ENCODE peak calls at places on chromosome 3, in five cellular contexts. H is WTC11, S is HepG2, Z is K562, K is GM12878. B is an unnamed sample.

GRCh38 chr3:118089563-118089962 is 945.1 kb downstream of the IGSF11 start:
- DNase-seq in H (no peak), S (no peak), Z (no peak), K (no peak), B (no peak)

GRCh38 chr3:20061331-20061730 is 21.1 kb downstream of the KAT2B start:
- DNase-seq in H (no peak), S (no peak), Z (no peak), K (no peak), B (no peak)

GRCh38 chr3:54570008-54570407 is 357.9 kb downstream of the LRTM1 start:
- DNase-seq in H (no peak), S (no peak), Z (no peak), K (no peak), B (no peak)

GRCh38 chr3:39141211-39141995 is 12.0 kb downstream of the CSRNP1 start:
- DNase-seq in H (no peak), S (no peak), Z (peak; percentile 34), K (no peak), B (no peak)

GRCh38 chr3:3778641-3779270 is 20.5 kb upstream of the LRRN1 start:
- DNase-seq in H (no peak), S (no peak), Z (no peak), K (no peak), B (no peak)

GRCh38 chr3:87370007-87370406 is 93.6 kb upstream of the POU1F1 start:
- DNase-seq in H (no peak), S (no peak), Z (no peak), K (no peak), B (no peak)

GRCh38 chr3:88596451-88596850 is 446.7 kb downstream of the C3orf38 start:
- DNase-seq in H (no peak), S (no peak), Z (no peak), K (no peak), B (no peak)

GRCh38 chr3:149235599-149236424 is 14.2 kb upstream of the CP start:
- DNase-seq in H (no peak), S (peak; percentile 48), Z (no peak), K (no peak), B (no peak)

GRCh38 chr3:61559108-61559731 is 2.2 kb upstream of the PTPRG start:
- DNase-seq in H (no peak), S (no peak), Z (no peak), K (no peak), B (no peak)

GRCh38 chr3:32018723-32019564 is 37.4 kb downstream of the ZNF860 start:
- DNase-seq in H (no peak), S (peak; percentile 52), Z (peak; percentile 52), K (no peak), B (no peak)

GRCh38 chr3:141393151-141394076 is 25.1 kb downstream of the ZBTB38 start:
- DNase-seq in H (peak; percentile 61), S (no peak), Z (no peak), K (no peak), B (no peak)

GRCh38 chr3:47020311-47020710 is 40.8 kb downstream of the NBEAL2 start:
- DNase-seq in H (no peak), S (no peak), Z (no peak), K (no peak), B (no peak)

GRCh38 chr3:69200384-69201068 is 78.1 kb upstream of the LMOD3 start:
- DNase-seq in H (no peak), S (peak; percentile 88), Z (peak; percentile 47), K (no peak), B (no peak)

GRCh38 chr3:111963424-111963823 is 15.4 kb upstream of the ABHD10 start:
- DNase-seq in H (no peak), S (no peak), Z (no peak), K (no peak), B (no peak)

GRCh38 chr3:45590256-45590655 is 4.3 kb upstream of the LIMD1 start:
- DNase-seq in H (no peak), S (no peak), Z (no peak), K (no peak), B (no peak)

GRCh38 chr3:21049368-21050062 is 701.5 kb downstream of the ZNF385D start:
- DNase-seq in H (no peak), S (no peak), Z (no peak), K (no peak), B (no peak)

GRCh38 chr3:48695113-48695753 is 9.5 kb upstream of the NCKIPSD start:
- DNase-seq in H (peak; percentile 80), S (no peak), Z (no peak), K (no peak), B (peak; percentile 82)

GRCh38 chr3:187913617-187914033 is 168.4 kb upstream of the BCL6 start:
- DNase-seq in H (no peak), S (no peak), Z (no peak), K (no peak), B (no peak)

GRCh38 chr3:157499342-157499963 is 3.8 kb downstream of the VEPH1 start:
- DNase-seq in H (peak; percentile 91), S (peak; percentile 61), Z (no peak), K (no peak), B (peak; percentile 83)

GRCh38 chr3:30292192-30292893 is 314.1 kb upstream of the TGFBR2 start:
- DNase-seq in H (no peak), S (peak; percentile 65), Z (no peak), K (no peak), B (no peak)

GRCh38 chr3:177523991-177524438 is 326.7 kb upstream of the TBL1XR1 start:
- DNase-seq in H (no peak), S (peak; percentile 88), Z (no peak), K (no peak), B (no peak)

GRCh38 chr3:70488131-70488530 is 175.7 kb upstream of the MDFIC2 start:
- DNase-seq in H (no peak), S (no peak), Z (no peak), K (no peak), B (no peak)

GRCh38 chr3:142844339-142844977 is 44.4 kb downstream of the PCOLCE2 start:
- DNase-seq in H (no peak), S (peak; percentile 16), Z (peak; percentile 60), K (no peak), B (no peak)

GRCh38 chr3:116569611-116570010 is 124.3 kb upstream of the LSAMP start:
- DNase-seq in H (no peak), S (no peak), Z (no peak), K (no peak), B (no peak)

GRCh38 chr3:177928156-177928555 is 608.1 kb upstream of the KCNMB2 start:
- DNase-seq in H (no peak), S (no peak), Z (no peak), K (no peak), B (no peak)

GRCh38 chr3:17399586-17399985 is 342.8 kb downstream of the TBC1D5 start:
- DNase-seq in H (no peak), S (no peak), Z (no peak), K (peak; percentile 26), B (no peak)

GRCh38 chr3:149959443-149959842 is 11.3 kb downstream of the PFN2 start:
- DNase-seq in H (no peak), S (no peak), Z (no peak), K (no peak), B (no peak)

GRCh38 chr3:66803206-66803605 is 194.9 kb upstream of the KBTBD8 start:
- DNase-seq in H (no peak), S (no peak), Z (no peak), K (no peak), B (no peak)
- TF ChIP-seq ATF2 in H (no peak), S (no peak), Z (no peak), K (no peak), B (no peak)

GRCh38 chr3:50587806-50588758 is 18.8 kb downstream of the HEMK1 start:
- DNase-seq in H (no peak), S (peak; percentile 57), Z (no peak), K (peak; percentile 32), B (no peak)
- TF ChIP-seq ATF2 in H (no peak), S (no peak), Z (no peak), K (no peak), B (no peak)

DNA sequence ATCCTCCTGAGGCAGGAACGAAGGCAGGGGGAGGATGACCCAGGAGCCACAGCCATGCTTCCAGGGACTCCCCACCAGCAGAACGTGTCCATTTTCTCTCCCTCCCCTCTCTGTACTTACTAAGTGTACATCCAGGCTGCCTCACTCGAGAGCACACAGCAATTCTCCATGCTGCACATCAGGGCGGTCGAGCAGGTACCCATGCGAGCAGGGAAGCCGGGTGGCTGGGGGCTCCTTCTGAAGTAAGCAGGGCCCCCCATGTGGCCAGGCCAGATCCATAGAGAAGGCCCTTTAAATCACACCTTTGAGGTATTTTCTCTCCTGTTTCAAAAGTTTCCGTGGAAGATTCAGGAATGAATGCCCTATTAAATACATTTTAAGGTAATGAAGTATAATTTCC is 41.2 kb upstream of the SLC6A11 start:
- DNase-seq in H (no peak), S (no peak), Z (no peak), K (no peak), B (peak; percentile 14)
- TF ChIP-seq ATF2 in H (no peak), S (no peak), Z (no peak), K (no peak), B (no peak)

GRCh38 chr3:175399156-175399840 is 540.2 kb downstream of the NAALADL2 start:
- DNase-seq in H (no peak), S (no peak), Z (no peak), K (no peak), B (no peak)
- TF ChIP-seq ATF2 in H (no peak), S (no peak), Z (no peak), K (no peak), B (no peak)

GRCh38 chr3:110932515-110933095 is 139.0 kb upstream of the NECTIN3 start:
- DNase-seq in H (no peak), S (no peak), Z (no peak), K (no peak), B (no peak)
- TF ChIP-seq ATF2 in H (no peak), S (no peak), Z (no peak), K (no peak), B (no peak)

GRCh38 chr3:15361494-15362214 is 29.3 kb upstream of the SH3BP5 start:
- DNase-seq in H (peak; percentile 14), S (no peak), Z (no peak), K (peak; percentile 99), B (no peak)
- TF ChIP-seq ATF2 in H (no peak), S (no peak), Z (no peak), K (peak; percentile 98), B (no peak)

DNA sequence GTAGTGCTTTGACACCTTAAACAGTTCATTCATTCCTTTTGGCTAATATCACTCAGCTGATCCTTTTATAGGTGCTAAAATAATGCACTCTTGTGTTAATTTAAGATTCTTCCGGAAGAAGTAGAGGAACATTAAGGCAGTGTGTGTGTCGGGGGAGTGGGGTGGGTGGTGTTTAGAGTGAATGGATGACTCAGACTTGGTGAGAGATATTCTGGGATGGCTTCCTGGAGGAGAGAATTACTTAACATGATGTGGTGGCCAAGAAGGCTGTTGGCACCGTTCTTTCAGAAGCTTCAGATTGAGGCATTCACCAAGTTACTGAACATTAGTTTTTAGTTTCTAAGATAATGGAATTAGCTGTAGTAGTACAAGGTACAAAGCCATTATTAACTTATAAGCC is 125.6 kb upstream of the ROPN1 start:
- DNase-seq in H (no peak), S (no peak), Z (no peak), K (no peak), B (no peak)
- TF ChIP-seq ATF2 in H (no peak), S (no peak), Z (no peak), K (no peak), B (no peak)